ENCODE peak calls at places on chromosomes 13 and 19, in five cellular contexts. A is foreskin fibroblast, U is HL-60, K is fibroblast of mammary gland, T is breast epithelium. P is an unnamed sample.
A peak's percentile ranks its signal among the peaks of the same experiment; 100 is the strongest.

GRCh38 chr19:49421039-49421877 is 2.0 kb downstream of the PTH2 start:
- DNase-seq in A (peak; percentile 34), U (no peak), K (peak; percentile 30), T (peak; percentile 54), P (peak; percentile 63)

GRCh38 chr19:56383826-56384605 is 9.3 kb downstream of the ZNF582 start:
- DNase-seq in A (peak; percentile 38), U (no peak), K (peak; percentile 20), T (no peak), P (no peak)

GRCh38 chr13:23427342-23428182 is 5.9 kb downstream of the SACS start:
- DNase-seq in A (peak; percentile 90), U (no peak), K (peak; percentile 96), T (peak; percentile 57), P (peak; percentile 94)

GRCh38 chr13:110797230-110797877 is 83.9 kb downstream of the ING1 start:
- DNase-seq in A (peak; percentile 14), U (no peak), K (peak; percentile 37), T (no peak), P (peak; percentile 53)

GRCh38 chr13:106525865-106526264 is 9.6 kb downstream of the EFNB2 start:
- DNase-seq in A (no peak), U (no peak), K (no peak), T (no peak), P (no peak)

GRCh38 chr13:27309967-27310598 is 39.5 kb downstream of the RASL11A start:
- DNase-seq in A (peak; percentile 16), U (no peak), K (peak; percentile 42), T (no peak), P (peak; percentile 27)

GRCh38 chr13:44498969-44499368 is 77.2 kb downstream of the TSC22D1 start:
- DNase-seq in A (no peak), U (no peak), K (no peak), T (no peak), P (peak; percentile 39)

GRCh38 chr19:1130801-1131717 is 27.3 kb downstream of the GPX4 start:
- DNase-seq in A (no peak), U (no peak), K (no peak), T (no peak), P (peak; percentile 21)

GRCh38 chr13:46317120-46317519 is 69.9 kb downstream of the RUBCNL start:
- DNase-seq in A (no peak), U (no peak), K (peak; percentile 42), T (no peak), P (peak; percentile 67)

GRCh38 chr19:10173527-10173926 is 21.2 kb downstream of the DNMT1 start:
- DNase-seq in A (peak; percentile 45), U (no peak), K (peak; percentile 49), T (no peak), P (peak; percentile 59)

GRCh38 chr13:100182894-100183490 is 94.1 kb downstream of the PCCA start:
- DNase-seq in A (no peak), U (no peak), K (no peak), T (no peak), P (no peak)

GRCh38 chr19:38323276-38323675 is 3.6 kb downstream of the KCNK6 start:
- DNase-seq in A (no peak), U (peak; percentile 68), K (no peak), T (no peak), P (no peak)

GRCh38 chr19:35596366-35596999 is 10.5 kb downstream of the PMIS2 start:
- DNase-seq in A (no peak), U (no peak), K (peak; percentile 27), T (no peak), P (peak; percentile 5)

GRCh38 chr19:13428352-13428751 is 77.9 kb downstream of the CACNA1A start:
- DNase-seq in A (peak; percentile 12), U (no peak), K (peak; percentile 40), T (no peak), P (peak; percentile 25)

GRCh38 chr13:20349564-20350379 is 117.7 kb upstream of the GJB6 start:
- DNase-seq in A (no peak), U (no peak), K (peak; percentile 27), T (no peak), P (peak; percentile 21)

GRCh38 chr13:85367887-85368286 is 431.3 kb downstream of the SLITRK6 start:
- DNase-seq in A (no peak), U (no peak), K (no peak), T (no peak), P (peak; percentile 29)

DNA sequence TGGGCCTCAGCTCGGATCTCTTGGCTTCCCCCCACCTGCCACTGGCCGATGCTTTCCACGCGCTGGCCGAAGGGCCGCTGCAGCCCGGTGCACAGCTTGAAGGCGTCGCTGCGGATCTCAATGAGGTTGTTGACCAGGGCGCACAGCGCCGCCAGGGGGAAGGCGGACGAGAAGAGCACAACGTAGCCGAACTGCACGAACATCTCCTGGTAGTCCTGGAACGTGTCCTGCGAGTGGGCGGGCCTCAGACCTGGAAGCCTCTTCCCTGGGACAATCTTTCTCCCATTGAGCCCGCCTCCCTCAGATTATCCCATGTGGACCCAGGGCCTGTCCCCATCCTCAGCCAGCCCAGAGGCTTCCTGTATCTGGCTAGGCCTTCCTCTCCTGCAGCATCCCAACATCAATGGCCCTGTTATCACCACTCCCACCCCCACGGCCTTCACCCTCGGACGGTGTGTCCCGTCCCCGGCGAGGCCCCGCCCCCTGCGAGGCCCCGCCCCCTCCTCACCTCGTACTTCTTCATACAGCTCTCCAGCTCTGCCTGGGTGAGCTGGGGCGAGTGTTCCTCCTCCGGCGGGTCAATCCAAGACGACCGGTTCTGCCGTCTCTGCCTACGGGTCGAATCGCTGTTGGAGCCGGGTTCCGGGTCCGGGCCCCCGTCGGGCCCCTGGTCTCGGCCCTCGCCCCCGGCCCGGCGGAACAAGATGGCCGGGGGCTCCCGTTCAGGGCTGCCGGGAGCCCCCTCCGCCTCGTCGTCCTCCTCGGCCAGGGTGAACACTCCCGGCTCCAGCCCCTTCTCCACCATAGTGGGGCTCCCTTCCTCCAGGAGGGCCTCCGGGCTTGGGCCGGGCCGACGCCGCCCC is 6.8 kb downstream of the ANO8 start:
- DNase-seq in A (no peak), U (no peak), K (no peak), T (peak; percentile 94), P (no peak)
- TF ChIP-seq CTCF in A (no peak), U (no peak), K (no peak), T (peak; percentile 67), P (no peak)

GRCh38 chr19:43526884-43527859 is at the start of gene ETHE1:
- DNase-seq in A (peak; percentile 58), U (peak; percentile 41), K (peak; percentile 31), T (peak; percentile 63), P (peak; percentile 48)
- TF ChIP-seq CTCF in A (no peak), U (no peak), K (no peak), T (no peak), P (no peak)

GRCh38 chr13:97852181-97852874 is 101.1 kb upstream of the IPO5 start:
- DNase-seq in A (no peak), U (no peak), K (no peak), T (no peak), P (no peak)
- TF ChIP-seq CTCF in A (no peak), U (no peak), K (no peak), T (no peak), P (no peak)

DNA sequence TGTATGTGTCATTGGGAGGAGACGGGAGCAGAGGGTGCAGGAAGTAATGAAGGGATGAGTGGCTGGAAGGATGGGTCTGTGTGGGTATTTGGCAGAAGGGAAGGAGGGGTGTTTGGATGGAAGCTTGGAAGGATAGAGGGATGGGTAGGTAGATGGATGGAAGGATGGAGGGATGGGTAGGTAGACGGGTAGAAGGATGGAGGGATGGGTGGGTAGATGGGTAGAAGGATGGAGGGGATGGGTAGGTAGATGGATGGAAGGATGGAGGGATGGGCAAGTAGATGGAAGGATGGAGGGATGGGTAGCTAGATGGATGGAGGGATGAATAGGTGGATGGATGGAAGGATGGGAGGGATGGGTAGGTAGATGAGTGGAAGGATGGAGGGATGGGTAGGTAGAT is 41.7 kb upstream of the EHD2 start:
- DNase-seq in A (no peak), U (no peak), K (no peak), T (no peak), P (no peak)
- TF ChIP-seq CTCF in A (no peak), U (no peak), K (no peak), T (no peak), P (no peak)

P was measured in fibroblast of the aortic adventitia.